ENCODE peak calls at places on chromosomes 6 and 20, in six cellular contexts. G is foreskin fibroblast, U is GM20000, Y is Peyer's patch, L is cardiac fibroblast, K is WTC11. B is an unnamed sample.

GRCh38 chr6:163820745-163821456 is 406.4 kb downstream of the QKI start:
- DNase-seq in G (no peak), U (no peak), Y (no peak), L (no peak), K (no peak), B (no peak)

GRCh38 chr20:59992531-59992930 is 34.3 kb downstream of the CDH26 start:
- DNase-seq in G (peak), U (no peak), Y (no peak), L (peak), K (no peak), B (peak)

GRCh38 chr20:51313275-51313898 is 229.1 kb downstream of the NFATC2 start:
- DNase-seq in G (peak), U (no peak), Y (no peak), L (no peak), K (no peak), B (no peak)

GRCh38 chr6:29792123-29793035 is 35.2 kb upstream of the HLA-G start:
- DNase-seq in G (peak), U (peak), Y (peak), L (peak), K (peak), B (peak)

GRCh38 chr6:44194326-44194725 is 22.4 kb upstream of the MYMX start:
- DNase-seq in G (no peak), U (no peak), Y (no peak), L (no peak), K (no peak), B (no peak)

GRCh38 chr6:42210551-42210950 is 7.1 kb downstream of the MRPS10 start:
- DNase-seq in G (peak), U (no peak), Y (no peak), L (no peak), K (no peak), B (peak)

GRCh38 chr20:43799150-43799711 is 72.4 kb upstream of the GTSF1L start:
- DNase-seq in G (peak), U (no peak), Y (no peak), L (no peak), K (no peak), B (no peak)

GRCh38 chr6:109388265-109388664 is 6.0 kb upstream of the CD164 start:
- DNase-seq in G (no peak), U (no peak), Y (no peak), L (no peak), K (no peak), B (no peak)

GRCh38 chr6:28597924-28598323 is 72.2 kb downstream of the GPX5 start:
- DNase-seq in G (no peak), U (no peak), Y (no peak), L (peak), K (no peak), B (peak)

GRCh38 chr6:167235005-167235404 is 56.1 kb upstream of the UNC93A start:
- DNase-seq in G (no peak), U (no peak), Y (no peak), L (no peak), K (no peak), B (no peak)

GRCh38 chr6:75620387-75621304 is 19.0 kb downstream of the SENP6 start:
- DNase-seq in G (no peak), U (no peak), Y (no peak), L (no peak), K (no peak), B (no peak)

GRCh38 chr20:1491281-1491840 is at the start of gene SIRPB2:
- DNase-seq in G (no peak), U (no peak), Y (peak), L (peak), K (no peak), B (no peak)

GRCh38 chr20:13545755-13546154 is 93.0 kb downstream of the TASP1 start:
- DNase-seq in G (no peak), U (no peak), Y (no peak), L (no peak), K (no peak), B (no peak)

GRCh38 chr6:57021086-57021720 is 25.3 kb upstream of the KIAA1586 start:
- DNase-seq in G (peak), U (peak), Y (no peak), L (peak), K (no peak), B (peak)

GRCh38 chr6:6688283-6688682 is 99.8 kb downstream of the LY86 start:
- DNase-seq in G (no peak), U (no peak), Y (no peak), L (peak), K (no peak), B (no peak)

GRCh38 chr20:56861590-56861989 is 232.5 kb downstream of the TFAP2C start:
- DNase-seq in G (no peak), U (no peak), Y (no peak), L (no peak), K (no peak), B (no peak)

GRCh38 chr6:31497595-31498476 is at the start of gene MICB:
- DNase-seq in G (peak), U (peak), Y (peak), L (peak), K (peak), B (peak)

GRCh38 chr20:1934578-1935573 is 39.7 kb downstream of the SIRPA start:
- DNase-seq in G (peak), U (no peak), Y (peak), L (peak), K (no peak), B (peak)

GRCh38 chr6:3848925-3849605 is at the start of gene FAM50B:
- DNase-seq in G (peak), U (peak), Y (peak), L (peak), K (peak), B (peak)

GRCh38 chr20:14337400-14338171 is at the start of gene FLRT3:
- DNase-seq in G (peak), U (peak), Y (peak), L (peak), K (peak), B (peak)

GRCh38 chr20:17505664-17506517 is 25.3 kb downstream of the BFSP1 start:
- DNase-seq in G (peak), U (no peak), Y (peak), L (peak), K (no peak), B (peak)

GRCh38 chr6:146857960-146858308 is 259.2 kb downstream of the ADGB start:
- DNase-seq in G (peak), U (no peak), Y (no peak), L (no peak), K (peak), B (no peak)

GRCh38 chr20:650954-651353 is 2.0 kb downstream of the SRXN1 start:
- DNase-seq in G (peak), U (no peak), Y (no peak), L (no peak), K (no peak), B (no peak)

GRCh38 chr6:167134448-167135328 is 11.8 kb downstream of the CCR6 start:
- DNase-seq in G (no peak), U (no peak), Y (no peak), L (no peak), K (no peak), B (no peak)

GRCh38 chr6:142207265-142207877 is 60.3 kb downstream of the VTA1 start:
- DNase-seq in G (peak), U (no peak), Y (peak), L (peak), K (peak), B (peak)

GRCh38 chr6:138545621-138545980 is 46.3 kb upstream of the NHSL1 start:
- DNase-seq in G (peak), U (no peak), Y (peak), L (peak), K (peak), B (no peak)

GRCh38 chr6:159249150-159249549 is 80.0 kb downstream of the FNDC1 start:
- DNase-seq in G (peak), U (no peak), Y (no peak), L (no peak), K (no peak), B (no peak)

GRCh38 chr20:47317127-47317895 is 39.2 kb downstream of the ZMYND8 start:
- DNase-seq in G (peak), U (peak), Y (peak), L (peak), K (peak), B (peak)

GRCh38 chr20:10306440-10307358 is 88.1 kb downstream of the SNAP25 start:
- DNase-seq in G (peak), U (no peak), Y (no peak), L (peak), K (no peak), B (no peak)

GRCh38 chr6:159913375-159913774 is 22.6 kb downstream of the MAS1 start:
- DNase-seq in G (no peak), U (no peak), Y (no peak), L (no peak), K (no peak), B (no peak)

GRCh38 chr6:135162678-135163439 is 18.2 kb upstream of the MYB start:
- DNase-seq in G (peak), U (no peak), Y (peak), L (peak), K (peak), B (peak)

GRCh38 chr6:97215157-97215769 is 67.8 kb downstream of the MMS22L start:
- DNase-seq in G (peak), U (peak), Y (peak), L (peak), K (peak), B (peak)

GRCh38 chr20:33443006-33443511 is 504 bp downstream of the SNTA1 start:
- DNase-seq in G (no peak), U (no peak), Y (no peak), L (no peak), K (peak), B (no peak)

GRCh38 chr20:1524004-1524403 is 32.8 kb upstream of the SIRPB2 start:
- DNase-seq in G (no peak), U (no peak), Y (no peak), L (no peak), K (no peak), B (no peak)

GRCh38 chr20:50115591-50116367 is 2.8 kb upstream of the UBE2V1 start:
- DNase-seq in G (peak), U (peak), Y (peak), L (peak), K (peak), B (peak)

GRCh38 chr6:169779092-169779815 is 27.8 kb downstream of the ERMARD start:
- DNase-seq in G (no peak), U (no peak), Y (no peak), L (no peak), K (no peak), B (peak)

GRCh38 chr20:44056010-44056698 is 130.8 kb downstream of the JPH2 start:
- DNase-seq in G (no peak), U (no peak), Y (peak), L (peak), K (peak), B (peak)

GRCh38 chr6:162100091-162100490 is 627.5 kb downstream of the PRKN start:
- DNase-seq in G (peak), U (no peak), Y (no peak), L (no peak), K (no peak), B (no peak)

GRCh38 chr6:87391334-87391733 is 16.4 kb upstream of the CFAP206 start:
- DNase-seq in G (peak), U (peak), Y (no peak), L (peak), K (peak), B (peak)

DNA sequence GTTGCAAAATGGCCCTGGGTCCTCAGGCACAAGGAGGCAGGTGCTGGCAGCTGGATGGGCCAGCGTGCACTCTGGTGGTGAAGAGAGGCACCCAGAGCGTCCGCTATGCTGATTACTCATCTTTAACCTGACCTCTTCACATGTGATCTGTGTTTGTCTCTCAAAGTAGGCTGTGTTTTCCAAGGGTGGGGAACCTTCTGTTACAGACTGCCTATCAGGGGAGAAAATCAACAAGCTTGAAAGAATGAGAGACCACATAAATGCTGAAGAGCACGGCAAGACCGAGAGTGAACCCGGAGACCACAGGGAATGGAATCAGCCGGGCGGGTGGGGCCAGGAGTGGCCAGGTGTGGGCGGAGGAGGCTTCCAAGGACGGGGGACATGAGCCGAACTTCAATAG is 16.2 kb downstream of the BNIP5 start:
- DNase-seq in G (no peak), U (no peak), Y (no peak), L (no peak), K (no peak), B (no peak)
- TF ChIP-seq CTCF in G (no peak), U (no peak), Y (peak), L (no peak), K (no peak), B (no peak)

GRCh38 chr6:65259982-65260381 is 447.0 kb downstream of the EYS start:
- DNase-seq in G (no peak), U (no peak), Y (no peak), L (no peak), K (no peak), B (no peak)

DNA sequence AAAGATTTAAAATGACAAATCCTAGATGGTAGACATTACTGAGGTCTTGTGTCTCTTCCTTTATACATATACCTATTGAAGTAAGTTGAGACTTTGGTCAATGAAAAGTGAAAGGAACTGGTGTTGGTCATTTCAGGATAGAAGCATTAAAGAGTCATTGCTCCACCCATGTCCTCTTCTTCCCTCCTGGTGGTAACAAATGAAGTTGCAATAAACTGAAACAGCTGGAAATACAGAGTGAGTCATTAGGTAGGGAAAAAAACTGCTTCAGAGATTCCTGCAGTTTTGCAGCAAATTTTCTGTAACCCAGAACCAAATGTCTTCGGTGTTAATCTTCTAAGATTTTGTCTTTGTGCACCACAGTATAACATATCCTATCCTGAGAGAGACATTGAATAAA is 447.9 kb downstream of the EYS start:
- DNase-seq in G (no peak), U (no peak), Y (no peak), L (peak), K (no peak), B (peak)
- TF ChIP-seq CTCF in G (no peak), U (no peak), Y (no peak), L (peak), K (no peak), B (peak)

GRCh38 chr6:64281167-64281566 is 645.6 kb downstream of the PHF3 start:
- DNase-seq in G (no peak), U (no peak), Y (no peak), L (no peak), K (no peak), B (no peak)

DNA sequence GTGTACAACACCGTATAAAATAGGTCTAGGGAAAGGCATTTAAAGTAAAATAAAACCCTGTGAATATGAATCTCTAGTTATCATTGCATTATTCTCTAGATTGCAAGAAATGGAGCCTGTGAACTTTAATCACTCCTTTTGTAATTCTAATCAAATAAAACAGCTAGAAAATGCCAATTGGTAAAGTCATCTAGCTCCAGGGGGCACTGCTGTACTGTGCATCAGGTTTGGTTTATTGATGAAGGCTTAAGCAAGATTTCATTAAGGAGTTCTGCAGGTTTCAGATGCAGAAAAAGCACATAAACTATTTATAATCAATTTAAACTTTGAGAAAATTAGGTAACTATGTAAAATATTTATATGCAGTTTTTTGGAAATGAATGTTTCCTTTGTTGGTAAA is 645.0 kb downstream of the PHF3 start:
- DNase-seq in G (no peak), U (peak), Y (peak), L (peak), K (peak), B (peak)
- TF ChIP-seq CTCF in G (peak), U (peak), Y (peak), L (peak), K (no peak), B (peak)

GRCh38 chr6:122578961-122579360 is 31.2 kb upstream of the PKIB start:
- DNase-seq in G (no peak), U (no peak), Y (no peak), L (no peak), K (no peak), B (no peak)

GRCh38 chr6:122576888-122577287 is 33.3 kb upstream of the PKIB start:
- DNase-seq in G (no peak), U (no peak), Y (no peak), L (no peak), K (no peak), B (no peak)

GRCh38 chr6:122580731-122581130 is 29.5 kb upstream of the PKIB start:
- DNase-seq in G (no peak), U (no peak), Y (no peak), L (no peak), K (no peak), B (peak)
- TF ChIP-seq CTCF in G (no peak), U (no peak), Y (no peak), L (no peak), K (no peak), B (peak)

GRCh38 chr6:98769546-98769945 is 64.8 kb upstream of the POU3F2 start:
- DNase-seq in G (no peak), U (no peak), Y (no peak), L (peak), K (peak), B (peak)

GRCh38 chr6:98777762-98778161 is 56.6 kb upstream of the POU3F2 start:
- DNase-seq in G (no peak), U (peak), Y (no peak), L (no peak), K (no peak), B (no peak)

GRCh38 chr6:98779618-98780017 is 54.8 kb upstream of the POU3F2 start:
- DNase-seq in G (no peak), U (no peak), Y (no peak), L (no peak), K (no peak), B (no peak)

GRCh38 chr6:98775205-98775604 is 59.2 kb upstream of the POU3F2 start:
- DNase-seq in G (no peak), U (no peak), Y (no peak), L (no peak), K (no peak), B (no peak)
- TF ChIP-seq CTCF in G (no peak), U (no peak), Y (no peak), L (no peak), K (no peak), B (no peak)

GRCh38 chr20:4567172-4567571 is 154.5 kb upstream of the PRND start:
- DNase-seq in G (no peak), U (no peak), Y (no peak), L (no peak), K (no peak), B (no peak)

GRCh38 chr20:4569882-4570281 is 151.8 kb upstream of the PRND start:
- DNase-seq in G (no peak), U (no peak), Y (no peak), L (no peak), K (no peak), B (no peak)

GRCh38 chr20:4571759-4572531 is 149.8 kb upstream of the PRND start:
- DNase-seq in G (no peak), U (no peak), Y (no peak), L (peak), K (no peak), B (no peak)

GRCh38 chr20:4568560-4568959 is 153.1 kb upstream of the PRND start:
- DNase-seq in G (no peak), U (no peak), Y (no peak), L (no peak), K (no peak), B (no peak)

GRCh38 chr20:4569092-4569491 is 152.6 kb upstream of the PRND start:
- DNase-seq in G (no peak), U (no peak), Y (no peak), L (no peak), K (peak), B (no peak)
- TF ChIP-seq CTCF in G (no peak), U (no peak), Y (no peak), L (peak), K (no peak), B (no peak)

GRCh38 chr20:63491078-63491477 is 7.8 kb downstream of the EEF1A2 start:
- DNase-seq in G (no peak), U (no peak), Y (no peak), L (no peak), K (no peak), B (no peak)
- TF ChIP-seq CTCF in G (no peak), U (no peak), Y (no peak), L (no peak), K (no peak), B (no peak)

GRCh38 chr6:70099732-70100131 is 203.2 kb downstream of the COL9A1 start:
- DNase-seq in G (no peak), U (no peak), Y (no peak), L (no peak), K (no peak), B (no peak)

GRCh38 chr6:70108230-70108629 is 194.7 kb downstream of the COL9A1 start:
- DNase-seq in G (peak), U (peak), Y (no peak), L (peak), K (no peak), B (peak)

DNA sequence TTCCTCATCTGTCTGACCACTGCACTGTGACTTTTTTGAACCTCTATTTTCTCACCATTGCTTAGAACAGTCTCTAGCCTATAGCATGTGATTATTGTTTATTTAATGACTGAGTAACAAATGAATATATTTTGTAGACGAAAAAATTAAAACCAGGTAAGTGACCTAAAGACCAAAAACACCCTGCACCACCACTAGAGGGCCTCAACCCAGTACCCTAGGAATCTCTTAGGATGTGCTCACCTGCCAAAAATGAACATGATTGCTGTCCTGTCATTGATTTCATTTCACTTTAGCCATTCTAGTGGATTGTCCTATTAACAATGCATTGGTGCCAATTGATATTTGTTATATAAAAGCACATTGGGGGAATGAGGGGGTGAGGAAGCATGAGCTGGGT is 199.1 kb downstream of the COL9A1 start:
- DNase-seq in G (no peak), U (no peak), Y (no peak), L (no peak), K (peak), B (peak)
- TF ChIP-seq CTCF in G (peak), U (no peak), Y (peak), L (peak), K (peak), B (peak)

B was measured in MCF 10A.